ENCODE peak calls at places on chromosome 7, in five cellular contexts. Y, J, N, V and B are unnamed samples.

GRCh38 chr7:78018541-78019456 is 220.2 kb downstream of the PHTF2 start:
- DNase-seq in Y (peak; percentile 44), N (peak; percentile 42), J (peak; percentile 66), V (peak; percentile 34), B (peak; percentile 10)

GRCh38 chr7:55132890-55133551 is 114.2 kb downstream of the EGFR start:
- DNase-seq in J (peak; percentile 33), Y (peak; percentile 56), N (no peak), V (peak; percentile 70), B (no peak)

GRCh38 chr7:138081868-138082267 is 5.6 kb downstream of the AKR1D1 start:
- DNase-seq in J (no peak), N (no peak), Y (no peak), V (no peak), B (no peak)

GRCh38 chr7:36984051-36984492 is 259.8 kb upstream of the AOAH start:
- DNase-seq in V (no peak), J (no peak), Y (no peak), N (no peak), B (no peak)

GRCh38 chr7:106480616-106481031 is 180.3 kb downstream of the CCDC71L start:
- DNase-seq in V (no peak), N (no peak), Y (no peak), J (no peak), B (no peak)

GRCh38 chr7:136883046-136883445 is 14.6 kb downstream of the CHRM2 start:
- DNase-seq in J (no peak), V (no peak), Y (no peak), N (no peak), B (no peak)

GRCh38 chr7:142855756-142856564 is 1.1 kb downstream of the EPHB6 start:
- DNase-seq in V (no peak), N (peak; percentile 83), J (peak; percentile 69), Y (peak; percentile 45), B (peak; percentile 70)

GRCh38 chr7:151016505-151016904 is 7.8 kb downstream of the ATG9B start:
- DNase-seq in J (no peak), V (no peak), Y (no peak), N (no peak), B (no peak)

GRCh38 chr7:26180792-26181198 is 19.8 kb downstream of the HNRNPA2B1 start:
- DNase-seq in Y (no peak), N (peak; percentile 51), J (no peak), V (no peak), B (no peak)

GRCh38 chr7:26179826-26180497 is 20.6 kb downstream of the HNRNPA2B1 start:
- DNase-seq in V (no peak), J (no peak), Y (no peak), N (no peak), B (no peak)

GRCh38 chr7:26179422-26179821 is 21.1 kb downstream of the HNRNPA2B1 start:
- DNase-seq in J (no peak), Y (no peak), V (no peak), N (no peak), B (no peak)

GRCh38 chr7:26181474-26182227 is 18.9 kb downstream of the HNRNPA2B1 start:
- DNase-seq in Y (no peak), V (no peak), N (no peak), J (no peak), B (no peak)

GRCh38 chr7:26178272-26178960 is 22.1 kb downstream of the HNRNPA2B1 start:
- DNase-seq in V (no peak), J (no peak), Y (no peak), N (no peak), B (no peak)
- TF ChIP-seq POLR2A in V (no peak), J (no peak), Y (no peak), N (no peak), B (no peak)

GRCh38 chr7:26199301-26200112 is 1.0 kb downstream of the HNRNPA2B1 start:
- DNase-seq in V (peak; percentile 79), Y (peak; percentile 77), J (peak; percentile 83), N (peak; percentile 78), B (peak; percentile 73)

GRCh38 chr7:26200113-26200443 is 468 bp downstream of the HNRNPA2B1 start:
- DNase-seq in Y (peak; percentile 81), J (peak; percentile 81), N (peak; percentile 76), V (peak; percentile 63), B (peak; percentile 62)

GRCh38 chr7:26200444-26201260 is at the start of gene HNRNPA2B1:
- DNase-seq in Y (peak; percentile 97), J (peak; percentile 97), N (peak; percentile 98), V (peak; percentile 95), B (peak; percentile 97)

GRCh38 chr7:26202019-26202985 is 757 bp downstream of the CBX3 start:
- DNase-seq in N (peak; percentile 62), V (peak; percentile 52), Y (peak; percentile 53), J (peak; percentile 67), B (no peak)

GRCh38 chr7:26201261-26202018 is at the start of gene CBX3:
- DNase-seq in J (peak; percentile 91), V (peak; percentile 90), Y (peak; percentile 91), N (peak; percentile 86), B (peak; percentile 86)
- TF ChIP-seq POLR2A in J (no peak), V (peak; percentile 80), Y (peak; percentile 86), N (peak; percentile 68), B (peak; percentile 78)

DNA sequence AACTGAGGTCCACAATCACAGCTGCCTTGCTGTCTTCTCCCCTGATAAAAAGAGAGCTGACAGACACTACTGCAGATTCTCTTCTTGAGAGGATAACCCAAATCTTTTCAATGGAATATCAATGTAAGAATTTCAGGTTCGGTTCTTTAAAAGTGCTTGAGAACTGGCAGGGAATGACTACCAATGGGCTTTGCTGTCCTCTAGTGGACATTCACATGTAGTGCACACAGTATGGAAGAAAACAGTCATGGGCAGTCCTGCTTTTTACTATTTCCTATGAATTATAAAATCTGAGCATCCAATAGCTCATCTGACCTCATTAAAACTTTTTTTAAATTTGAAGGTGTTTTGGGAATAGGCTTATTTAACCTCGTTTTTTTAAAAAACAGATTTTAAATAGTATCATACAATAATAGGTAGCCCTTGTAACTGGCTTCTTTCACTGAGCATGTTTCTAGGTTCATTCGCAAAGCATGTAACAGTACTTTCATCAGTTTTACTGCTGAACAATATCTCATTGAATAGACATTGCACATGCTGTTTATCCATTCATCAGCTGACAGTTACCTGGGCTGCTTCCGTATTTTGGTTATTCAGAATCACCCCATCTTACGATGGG is 18.3 kb downstream of the FZD9 start:
- DNase-seq in N (peak; percentile 45), Y (no peak), J (no peak), V (no peak), B (no peak)
- TF ChIP-seq POLR2A in N (no peak), Y (no peak), J (no peak), V (no peak), B (no peak)

GRCh38 chr7:117230276-117231046 is 92.4 kb downstream of the WNT2 start:
- DNase-seq in J (no peak), N (no peak), Y (no peak), V (no peak), B (no peak)
- TF ChIP-seq POLR2A in J (no peak), N (no peak), Y (no peak), V (no peak), B (no peak)

DNA sequence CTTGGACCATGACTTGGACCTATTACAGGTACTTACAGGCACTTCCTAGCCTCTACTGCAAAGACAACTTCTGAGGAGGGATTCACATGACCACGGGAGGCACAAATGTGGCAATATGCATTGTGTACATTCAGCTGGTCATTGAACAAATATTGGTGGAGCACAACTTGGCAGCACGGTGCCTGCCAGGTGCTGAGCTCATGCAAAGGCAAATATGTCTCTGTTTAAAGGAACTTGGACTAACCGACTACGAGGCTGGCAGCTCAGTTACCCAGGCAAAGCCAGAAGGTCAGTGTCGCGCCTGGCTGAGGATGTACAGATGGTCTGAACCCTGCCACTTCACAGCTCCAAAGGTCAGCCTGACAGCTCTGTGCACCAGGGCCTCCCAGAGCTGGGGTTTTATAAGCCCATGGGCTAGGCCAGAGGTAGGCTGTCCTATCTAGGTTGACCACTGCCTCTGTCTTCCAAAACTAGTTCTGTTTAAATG is 6.1 kb downstream of the DENND11 start:
- DNase-seq in Y (peak; percentile 37), V (no peak), J (no peak), N (peak; percentile 80), B (peak; percentile 67)
- TF ChIP-seq POLR2A in Y (no peak), V (no peak), J (no peak), N (no peak), B (no peak)